ENCODE peak calls at places on chromosome 12, in seven cellular contexts. M, S, W, I, R, B and D are unnamed samples.

GRCh38 chr12:21073822-21074460 is 57.1 kb upstream of the SLCO1B1 start:
- DNase-seq in B (no peak), W (no peak), R (no peak), S (peak; percentile 39), M (peak; percentile 67), I (no peak), D (peak; percentile 1)

GRCh38 chr12:66902020-66902419 is 223.1 kb upstream of the GRIP1 start:
- DNase-seq in R (no peak), S (no peak), W (no peak), I (no peak), M (no peak), B (no peak), D (no peak)

GRCh38 chr12:43362910-43363694 is 188.9 kb downstream of the ADAMTS20 start:
- DNase-seq in R (no peak), W (no peak), M (peak; percentile 58), B (no peak), I (no peak), S (no peak), D (no peak)

GRCh38 chr12:97047361-97047760 is 140.3 kb downstream of the NEDD1 start:
- DNase-seq in B (no peak), S (no peak), W (no peak), R (no peak), M (no peak), I (no peak), D (no peak)

GRCh38 chr12:12032771-12033588 is 37.8 kb upstream of the BCL2L14 start:
- DNase-seq in R (peak; percentile 72), M (peak; percentile 72), B (peak; percentile 74), I (peak; percentile 76), W (peak; percentile 83), S (peak; percentile 88), D (peak; percentile 81)

GRCh38 chr12:44835641-44836379 is 40.3 kb downstream of the NELL2 start:
- DNase-seq in S (no peak), I (no peak), M (peak; percentile 56), B (no peak), R (no peak), W (no peak), D (no peak)

GRCh38 chr12:5581616-5582367 is 149.9 kb downstream of the NTF3 start:
- DNase-seq in S (no peak), W (no peak), R (no peak), B (no peak), M (no peak), I (no peak), D (no peak)

GRCh38 chr12:121550974-121551631 is 29.7 kb downstream of the KDM2B start:
- DNase-seq in M (no peak), I (no peak), S (no peak), R (peak; percentile 71), B (no peak), W (no peak), D (no peak)

GRCh38 chr12:82040987-82041743 is 282.0 kb upstream of the PPFIA2 start:
- DNase-seq in B (peak; percentile 6), W (no peak), M (no peak), I (no peak), R (no peak), S (no peak), D (no peak)

GRCh38 chr12:87015352-87015751 is 759.2 kb upstream of the MGAT4C start:
- DNase-seq in M (no peak), I (no peak), S (no peak), R (no peak), W (no peak), B (no peak), D (no peak)

GRCh38 chr12:91947459-91947858 is 198.2 kb downstream of the BTG1 start:
- DNase-seq in M (no peak), I (no peak), R (no peak), W (no peak), S (no peak), B (no peak), D (no peak)

GRCh38 chr12:98341732-98342131 is 173.7 kb upstream of the TMPO start:
- DNase-seq in B (no peak), R (no peak), W (no peak), S (no peak), M (no peak), I (no peak), D (no peak)

GRCh38 chr12:95218852-95219171 is 1.2 kb downstream of the VEZT start:
- DNase-seq in I (no peak), R (no peak), W (no peak), M (peak; percentile 57), S (no peak), B (peak; percentile 44), D (peak; percentile 15)

GRCh38 chr12:55937956-55938355 is 7.0 kb downstream of the DGKA start:
- DNase-seq in R (no peak), W (no peak), M (peak; percentile 74), I (no peak), S (no peak), B (no peak), D (no peak)

GRCh38 chr12:116613256-116613655 is 54.1 kb downstream of the MAP1LC3B2 start:
- DNase-seq in I (no peak), R (no peak), S (no peak), W (no peak), M (no peak), B (no peak), D (no peak)

GRCh38 chr12:46430340-46430948 is 57.9 kb upstream of the SLC38A2 start:
- DNase-seq in S (no peak), M (peak; percentile 92), I (peak; percentile 29), B (no peak), R (no peak), W (no peak), D (no peak)

GRCh38 chr12:12194206-12194605 is 72.6 kb downstream of the LRP6 start:
- DNase-seq in B (no peak), R (no peak), M (peak; percentile 55), I (no peak), S (no peak), W (no peak), D (no peak)

DNA sequence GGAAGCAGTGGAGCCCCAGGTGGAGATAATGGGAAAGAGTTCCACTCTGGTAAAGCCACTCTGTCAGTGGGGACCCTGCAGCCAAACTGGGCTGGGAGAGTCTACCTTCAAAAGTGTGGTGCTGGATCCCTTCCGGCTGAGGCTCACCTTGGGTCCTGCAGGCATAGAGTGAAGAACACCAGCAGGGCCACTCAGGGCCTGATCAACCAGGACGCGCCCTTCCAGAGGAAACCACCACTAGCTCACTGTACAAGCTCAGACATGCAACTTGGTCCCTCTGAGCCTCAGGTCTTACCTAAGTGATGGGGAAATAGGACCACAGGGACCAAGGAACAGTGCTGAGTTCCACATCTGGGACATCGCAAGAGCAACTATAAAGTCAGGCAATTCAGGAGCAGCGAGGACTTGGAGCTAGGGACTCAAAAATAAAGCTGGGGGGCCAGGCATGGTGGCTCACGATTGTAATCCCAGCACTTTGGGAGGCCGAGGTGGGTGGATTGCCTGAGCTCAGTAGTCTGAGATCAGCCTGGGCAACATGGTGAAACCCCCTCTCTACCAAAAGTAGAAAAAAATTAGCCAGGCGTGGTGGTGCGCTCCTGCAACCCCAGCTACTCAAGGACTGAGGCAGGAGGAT is 5.9 kb upstream of the PRPH start:
- DNase-seq in M (peak; percentile 83), W (peak; percentile 33), B (no peak), S (no peak), R (no peak), I (no peak), D (no peak)
- H3K27ac ChIP-seq in M (no peak overlapping the region), W (no peak overlapping the region), B (no peak overlapping the region), S (no peak overlapping the region), R (no peak overlapping the region), I (no peak overlapping the region), D (no peak overlapping the region)

GRCh38 chr12:106840217-106840616 is 65.7 kb downstream of the RIC8B start:
- DNase-seq in B (no peak), S (no peak), M (no peak), W (no peak), I (peak; percentile 30), R (no peak), D (peak; percentile 11)

GRCh38 chr12:106841471-106842302 is 67.2 kb downstream of the RIC8B start:
- DNase-seq in I (no peak), B (peak; percentile 20), M (peak; percentile 17), R (no peak), S (no peak), W (no peak), D (peak; percentile 68)

GRCh38 chr12:106837782-106838181 is 63.3 kb downstream of the RIC8B start:
- DNase-seq in M (no peak), S (no peak), I (no peak), B (no peak), W (no peak), R (no peak), D (no peak)

DNA sequence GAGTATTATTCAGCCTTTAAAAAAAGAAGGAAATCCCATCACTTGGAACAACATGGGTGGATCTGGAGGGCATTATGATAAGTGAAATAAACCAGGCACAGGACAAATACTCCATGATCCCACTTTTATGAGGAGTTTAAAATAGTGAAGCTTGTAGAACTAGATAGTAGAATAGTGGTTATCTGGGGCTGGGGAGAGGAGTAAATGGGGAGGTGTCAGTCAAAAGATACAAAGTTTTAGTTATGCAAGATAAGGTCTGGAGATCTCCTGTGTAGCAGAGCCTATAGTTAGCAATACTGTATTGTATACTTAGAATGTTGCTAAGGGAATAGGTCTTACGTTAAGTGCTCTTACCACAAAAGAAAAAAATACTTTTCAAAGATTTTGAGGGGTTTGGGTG is 64.9 kb downstream of the RIC8B start:
- DNase-seq in I (no peak), R (no peak), W (no peak), M (no peak), S (no peak), B (no peak), D (no peak)
- H3K27ac ChIP-seq in I (no peak overlapping the region), R (no peak overlapping the region), W (no peak overlapping the region), M (no peak overlapping the region), S (no peak overlapping the region), B (no peak overlapping the region), D (peak overlapping the region; percentile 23)

GRCh38 chr12:94208433-94208921 is 60.1 kb downstream of the PLXNC1 start:
- DNase-seq in B (no peak), W (no peak), M (no peak), S (no peak), R (no peak), I (no peak), D (no peak)

GRCh38 chr12:94211011-94211410 is 62.6 kb downstream of the PLXNC1 start:
- DNase-seq in I (no peak), S (no peak), W (no peak), B (no peak), M (no peak), R (no peak), D (no peak)

GRCh38 chr12:94206886-94207285 is 58.5 kb downstream of the PLXNC1 start:
- DNase-seq in S (no peak), I (no peak), R (no peak), B (no peak), W (no peak), M (no peak), D (no peak)

GRCh38 chr12:94207467-94208432 is 59.4 kb downstream of the PLXNC1 start:
- DNase-seq in W (no peak), B (peak; percentile 47), M (no peak), R (no peak), I (no peak), S (no peak), D (no peak)

DNA sequence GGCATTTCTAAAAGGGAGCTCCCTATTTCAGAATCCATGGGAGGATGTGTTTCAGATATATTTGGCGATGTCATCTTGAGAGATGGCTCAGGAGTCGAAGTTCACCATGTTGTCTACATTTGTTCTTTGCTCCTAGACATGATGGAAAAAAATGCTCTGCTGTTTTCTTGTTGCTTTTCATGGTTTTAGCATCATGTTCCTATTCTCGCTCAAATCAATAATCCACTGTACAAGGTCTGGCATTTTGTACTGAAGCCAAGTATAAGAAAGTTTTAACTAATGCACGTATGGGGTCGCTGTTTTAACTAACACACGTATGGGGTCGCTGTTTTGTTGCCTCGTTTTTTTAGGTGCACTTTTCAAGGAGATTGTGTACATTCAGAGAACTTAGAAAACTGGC is 60.9 kb downstream of the PLXNC1 start:
- DNase-seq in I (no peak), B (no peak), R (no peak), W (no peak), M (no peak), S (no peak), D (no peak)
- H3K27ac ChIP-seq in I (no peak overlapping the region), B (no peak overlapping the region), R (no peak overlapping the region), W (no peak overlapping the region), M (no peak overlapping the region), S (no peak overlapping the region), D (no peak overlapping the region)

GRCh38 chr12:106771425-106771824 is 3.1 kb upstream of the RIC8B start:
- DNase-seq in S (no peak), W (no peak), B (no peak), M (no peak), R (no peak), I (no peak), D (no peak)
- H3K27ac ChIP-seq in S (no peak overlapping the region), W (peak overlapping the region; percentile 89), B (no peak overlapping the region), M (no peak overlapping the region), R (peak overlapping the region; percentile 29), I (no peak overlapping the region), D (no peak overlapping the region)